ENCODE peak calls at places on chromosomes 2 and 18, in seven cellular contexts. One of them, this sample, is unnamed.

GRCh38 chr2:231567159-231567558 is 25.5 kb upstream of the TEX44 start:
- DNase-seq in upper lobe of right lung: no peak
- DNase-seq in GM13976: no peak
- DNase-seq in heart left ventricle: no peak
- DNase-seq in AG09309: no peak
- DNase-seq in fibroblast of lung: no peak
- DNase-seq in WTC11: no peak
- DNase-seq in this sample: no peak

GRCh38 chr2:33370886-33371285 is 105.6 kb upstream of the RASGRP3 start:
- DNase-seq in AG09309: no peak
- DNase-seq in GM13976: no peak
- DNase-seq in heart left ventricle: no peak
- DNase-seq in WTC11: no peak
- DNase-seq in fibroblast of lung: no peak
- DNase-seq in upper lobe of right lung: no peak
- DNase-seq in this sample: no peak

GRCh38 chr2:42086500-42086953 is 38.7 kb downstream of the PKDCC start:
- DNase-seq in AG09309: no peak
- DNase-seq in WTC11: peak; percentile 60
- DNase-seq in GM13976: peak; percentile 77
- DNase-seq in fibroblast of lung: peak; percentile 80
- DNase-seq in heart left ventricle: no peak
- DNase-seq in upper lobe of right lung: no peak
- DNase-seq in this sample: no peak

GRCh38 chr2:165402142-165402541 is 67.4 kb upstream of the CSRNP3 start:
- DNase-seq in AG09309: no peak
- DNase-seq in GM13976: no peak
- DNase-seq in WTC11: no peak
- DNase-seq in fibroblast of lung: no peak
- DNase-seq in heart left ventricle: no peak
- DNase-seq in upper lobe of right lung: no peak
- DNase-seq in this sample: no peak

GRCh38 chr18:10526211-10526949 is 553 bp downstream of the NAPG start:
- DNase-seq in fibroblast of lung: peak; percentile 28
- DNase-seq in GM13976: peak; percentile 80
- DNase-seq in upper lobe of right lung: peak; percentile 86
- DNase-seq in AG09309: no peak
- DNase-seq in WTC11: peak; percentile 64
- DNase-seq in heart left ventricle: peak; percentile 77
- DNase-seq in this sample: no peak

GRCh38 chr18:12394428-12394827 is 13.3 kb upstream of the PRELID3A start:
- DNase-seq in heart left ventricle: no peak
- DNase-seq in fibroblast of lung: no peak
- DNase-seq in upper lobe of right lung: peak; percentile 61
- DNase-seq in GM13976: no peak
- DNase-seq in WTC11: peak; percentile 67
- DNase-seq in AG09309: no peak
- DNase-seq in this sample: no peak

GRCh38 chr2:237487496-237487895 is 445 bp downstream of the MLPH start:
- DNase-seq in heart left ventricle: no peak
- DNase-seq in upper lobe of right lung: no peak
- DNase-seq in fibroblast of lung: no peak
- DNase-seq in GM13976: no peak
- DNase-seq in WTC11: no peak
- DNase-seq in AG09309: no peak
- DNase-seq in this sample: no peak

GRCh38 chr2:150485871-150486538 is 1.5 kb downstream of the RND3 start:
- DNase-seq in upper lobe of right lung: peak; percentile 84
- DNase-seq in GM13976: peak; percentile 34
- DNase-seq in WTC11: peak; percentile 67
- DNase-seq in heart left ventricle: peak; percentile 87
- DNase-seq in AG09309: no peak
- DNase-seq in fibroblast of lung: peak; percentile 80
- DNase-seq in this sample: no peak

GRCh38 chr2:3485166-3485565 is 34.2 kb downstream of the ADI1 start:
- DNase-seq in WTC11: no peak
- DNase-seq in fibroblast of lung: no peak
- DNase-seq in GM13976: no peak
- DNase-seq in AG09309: no peak
- DNase-seq in upper lobe of right lung: no peak
- DNase-seq in heart left ventricle: no peak
- DNase-seq in this sample: no peak

GRCh38 chr2:3457524-3458395 is 61.6 kb downstream of the ADI1 start:
- DNase-seq in upper lobe of right lung: no peak
- DNase-seq in AG09309: no peak
- DNase-seq in GM13976: no peak
- DNase-seq in heart left ventricle: no peak
- DNase-seq in WTC11: no peak
- DNase-seq in fibroblast of lung: no peak
- DNase-seq in this sample: no peak

GRCh38 chr18:25236736-25237135 is 115.2 kb downstream of the ZNF521 start:
- DNase-seq in heart left ventricle: no peak
- DNase-seq in fibroblast of lung: no peak
- DNase-seq in GM13976: no peak
- DNase-seq in WTC11: no peak
- DNase-seq in AG09309: no peak
- DNase-seq in upper lobe of right lung: no peak
- DNase-seq in this sample: no peak

GRCh38 chr18:48932462-48932818 is 18.3 kb downstream of the SMAD7 start:
- DNase-seq in GM13976: no peak
- DNase-seq in AG09309: no peak
- DNase-seq in fibroblast of lung: no peak
- DNase-seq in upper lobe of right lung: no peak
- DNase-seq in heart left ventricle: no peak
- DNase-seq in WTC11: no peak
- DNase-seq in this sample: no peak

GRCh38 chr2:212421571-212422334 is 116.8 kb downstream of the ERBB4 start:
- DNase-seq in upper lobe of right lung: no peak
- DNase-seq in GM13976: no peak
- DNase-seq in heart left ventricle: no peak
- DNase-seq in WTC11: no peak
- DNase-seq in fibroblast of lung: peak; percentile 28
- DNase-seq in AG09309: peak; percentile 79
- DNase-seq in this sample: peak; percentile 25

GRCh38 chr2:41004700-41005099 is 552.8 kb upstream of the SLC8A1 start:
- DNase-seq in GM13976: no peak
- DNase-seq in heart left ventricle: no peak
- DNase-seq in AG09309: no peak
- DNase-seq in WTC11: no peak
- DNase-seq in fibroblast of lung: no peak
- DNase-seq in upper lobe of right lung: no peak
- DNase-seq in this sample: no peak

GRCh38 chr2:64978514-64979268 is 10.5 kb upstream of the SLC1A4 start:
- DNase-seq in heart left ventricle: no peak
- DNase-seq in upper lobe of right lung: no peak
- DNase-seq in fibroblast of lung: no peak
- DNase-seq in WTC11: no peak
- DNase-seq in GM13976: peak; percentile 28
- DNase-seq in AG09309: no peak
- DNase-seq in this sample: no peak
- TF ChIP-seq CTCF in heart left ventricle: peak; percentile 20
- TF ChIP-seq CTCF in upper lobe of right lung: peak; percentile 25
- TF ChIP-seq CTCF in fibroblast of lung: peak; percentile 25
- TF ChIP-seq CTCF in WTC11: no peak
- TF ChIP-seq CTCF in GM13976: peak; percentile 28
- TF ChIP-seq CTCF in AG09309: no peak
- TF ChIP-seq CTCF in this sample: no peak

DNA sequence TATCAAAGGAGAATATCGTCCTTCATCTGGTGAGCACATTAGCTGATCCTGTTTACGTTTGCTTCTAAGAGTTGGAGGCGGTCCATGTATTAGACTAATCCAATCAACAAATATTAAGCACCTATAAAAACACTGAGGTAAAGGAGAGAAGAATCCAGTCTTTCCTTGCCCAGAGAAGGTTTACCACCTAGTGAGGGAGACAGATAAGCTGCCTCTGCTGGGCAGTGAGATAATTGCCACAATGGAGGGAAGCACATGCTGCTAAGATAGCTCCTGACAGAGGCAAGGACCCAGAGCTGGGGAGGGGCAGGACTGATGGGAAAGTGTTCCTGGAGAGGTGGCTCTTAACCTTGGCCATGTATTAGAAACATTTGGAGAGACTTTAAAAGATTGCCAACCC is 36.7 kb upstream of the ST8SIA5 start:
- DNase-seq in heart left ventricle: no peak
- DNase-seq in upper lobe of right lung: no peak
- DNase-seq in fibroblast of lung: no peak
- DNase-seq in AG09309: no peak
- DNase-seq in WTC11: no peak
- DNase-seq in GM13976: no peak
- DNase-seq in this sample: no peak
- TF ChIP-seq CTCF in heart left ventricle: no peak
- TF ChIP-seq CTCF in upper lobe of right lung: no peak
- TF ChIP-seq CTCF in fibroblast of lung: no peak
- TF ChIP-seq CTCF in AG09309: no peak
- TF ChIP-seq CTCF in WTC11: no peak
- TF ChIP-seq CTCF in GM13976: no peak
- TF ChIP-seq CTCF in this sample: no peak

GRCh38 chr2:176385219-176385618 is 116.0 kb downstream of the MTX2 start:
- DNase-seq in fibroblast of lung: no peak
- DNase-seq in WTC11: no peak
- DNase-seq in AG09309: no peak
- DNase-seq in GM13976: no peak
- DNase-seq in upper lobe of right lung: no peak
- DNase-seq in heart left ventricle: no peak
- DNase-seq in this sample: peak; percentile 11

GRCh38 chr2:176388886-176389285 is 119.6 kb downstream of the MTX2 start:
- DNase-seq in upper lobe of right lung: no peak
- DNase-seq in heart left ventricle: no peak
- DNase-seq in GM13976: no peak
- DNase-seq in AG09309: no peak
- DNase-seq in fibroblast of lung: no peak
- DNase-seq in WTC11: no peak
- DNase-seq in this sample: no peak

GRCh38 chr2:176383836-176384442 is 114.7 kb downstream of the MTX2 start:
- DNase-seq in upper lobe of right lung: no peak
- DNase-seq in heart left ventricle: no peak
- DNase-seq in fibroblast of lung: no peak
- DNase-seq in WTC11: no peak
- DNase-seq in AG09309: no peak
- DNase-seq in GM13976: no peak
- DNase-seq in this sample: no peak

GRCh38 chr2:176383100-176383499 is 113.9 kb downstream of the MTX2 start:
- DNase-seq in fibroblast of lung: no peak
- DNase-seq in heart left ventricle: no peak
- DNase-seq in GM13976: no peak
- DNase-seq in upper lobe of right lung: no peak
- DNase-seq in WTC11: no peak
- DNase-seq in AG09309: no peak
- DNase-seq in this sample: no peak

GRCh38 chr2:176385838-176386237 is 116.6 kb downstream of the MTX2 start:
- DNase-seq in heart left ventricle: no peak
- DNase-seq in upper lobe of right lung: no peak
- DNase-seq in WTC11: no peak
- DNase-seq in fibroblast of lung: no peak
- DNase-seq in GM13976: no peak
- DNase-seq in AG09309: no peak
- DNase-seq in this sample: no peak
- TF ChIP-seq CTCF in heart left ventricle: no peak
- TF ChIP-seq CTCF in upper lobe of right lung: no peak
- TF ChIP-seq CTCF in WTC11: no peak
- TF ChIP-seq CTCF in fibroblast of lung: no peak
- TF ChIP-seq CTCF in GM13976: no peak
- TF ChIP-seq CTCF in AG09309: no peak
- TF ChIP-seq CTCF in this sample: no peak

GRCh38 chr18:59718108-59719057 is 21.2 kb upstream of the CCBE1 start:
- DNase-seq in AG09309: peak; percentile 95
- DNase-seq in fibroblast of lung: peak; percentile 81
- DNase-seq in GM13976: no peak
- DNase-seq in WTC11: no peak
- DNase-seq in heart left ventricle: no peak
- DNase-seq in upper lobe of right lung: no peak
- DNase-seq in this sample: peak; percentile 82
- TF ChIP-seq CTCF in AG09309: peak; percentile 32
- TF ChIP-seq CTCF in fibroblast of lung: peak; percentile 17
- TF ChIP-seq CTCF in GM13976: no peak
- TF ChIP-seq CTCF in WTC11: no peak
- TF ChIP-seq CTCF in heart left ventricle: no peak
- TF ChIP-seq CTCF in upper lobe of right lung: no peak
- TF ChIP-seq CTCF in this sample: no peak

DNA sequence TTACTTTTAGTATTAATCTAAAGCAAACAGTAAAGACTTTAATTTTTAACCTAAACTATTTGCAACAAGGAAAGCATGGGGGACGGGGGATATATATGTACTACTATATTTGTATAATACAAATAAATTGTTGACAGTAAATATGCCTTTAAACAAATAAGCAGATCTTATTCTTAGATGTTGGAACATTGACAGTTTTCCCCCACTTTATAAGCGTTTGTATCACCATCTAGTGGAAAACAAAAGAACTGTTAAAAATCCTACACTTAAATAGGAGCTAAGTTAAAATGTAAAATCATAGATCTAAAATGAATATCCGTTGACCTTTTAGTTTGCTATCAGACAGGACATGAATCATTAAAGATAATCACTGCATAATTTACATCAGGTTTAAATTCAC is 50.0 kb downstream of the RBBP8 start:
- DNase-seq in WTC11: no peak
- DNase-seq in fibroblast of lung: peak; percentile 79
- DNase-seq in upper lobe of right lung: no peak
- DNase-seq in AG09309: peak; percentile 21
- DNase-seq in GM13976: peak; percentile 23
- DNase-seq in heart left ventricle: no peak
- DNase-seq in this sample: no peak
- TF ChIP-seq CTCF in WTC11: peak; percentile 26
- TF ChIP-seq CTCF in fibroblast of lung: peak; percentile 42
- TF ChIP-seq CTCF in upper lobe of right lung: peak; percentile 59
- TF ChIP-seq CTCF in AG09309: peak; percentile 42
- TF ChIP-seq CTCF in GM13976: no peak
- TF ChIP-seq CTCF in heart left ventricle: peak; percentile 38
- TF ChIP-seq CTCF in this sample: peak; percentile 45

GRCh38 chr2:5234563-5234962 is 457.6 kb upstream of the SOX11 start:
- DNase-seq in WTC11: no peak
- DNase-seq in upper lobe of right lung: no peak
- DNase-seq in fibroblast of lung: no peak
- DNase-seq in heart left ventricle: no peak
- DNase-seq in AG09309: no peak
- DNase-seq in GM13976: no peak
- DNase-seq in this sample: no peak

GRCh38 chr2:5231287-5231686 is 460.9 kb upstream of the SOX11 start:
- DNase-seq in AG09309: no peak
- DNase-seq in WTC11: no peak
- DNase-seq in GM13976: no peak
- DNase-seq in heart left ventricle: no peak
- DNase-seq in upper lobe of right lung: no peak
- DNase-seq in fibroblast of lung: no peak
- DNase-seq in this sample: no peak

GRCh38 chr2:5230443-5230842 is 461.7 kb upstream of the SOX11 start:
- DNase-seq in upper lobe of right lung: no peak
- DNase-seq in fibroblast of lung: no peak
- DNase-seq in heart left ventricle: no peak
- DNase-seq in AG09309: no peak
- DNase-seq in WTC11: no peak
- DNase-seq in GM13976: no peak
- DNase-seq in this sample: no peak

GRCh38 chr2:5230879-5231278 is 461.3 kb upstream of the SOX11 start:
- DNase-seq in fibroblast of lung: no peak
- DNase-seq in AG09309: no peak
- DNase-seq in WTC11: no peak
- DNase-seq in GM13976: no peak
- DNase-seq in heart left ventricle: no peak
- DNase-seq in upper lobe of right lung: no peak
- DNase-seq in this sample: no peak

GRCh38 chr2:5236308-5236707 is 455.9 kb upstream of the SOX11 start:
- DNase-seq in fibroblast of lung: no peak
- DNase-seq in WTC11: no peak
- DNase-seq in AG09309: no peak
- DNase-seq in upper lobe of right lung: no peak
- DNase-seq in GM13976: no peak
- DNase-seq in heart left ventricle: no peak
- DNase-seq in this sample: no peak
- TF ChIP-seq CTCF in fibroblast of lung: no peak
- TF ChIP-seq CTCF in WTC11: no peak
- TF ChIP-seq CTCF in AG09309: no peak
- TF ChIP-seq CTCF in upper lobe of right lung: no peak
- TF ChIP-seq CTCF in GM13976: no peak
- TF ChIP-seq CTCF in heart left ventricle: no peak
- TF ChIP-seq CTCF in this sample: no peak

This sample was measured in AG09319.